ENCODE peak calls at places on chromosomes 2 and 18, in eight cellular contexts. Z is HCT116, B is PC-3, U is SK-N-SH, Q is OCI-LY7, C is GM23338, F is MM.1S, Y is hepatocyte. P is an unnamed sample.

GRCh38 chr18:49628993-49629795 is 67.3 kb downstream of the LIPG start:
- DNase-seq in Z (no peak), B (no peak), U (no peak), Q (no peak), C (peak; percentile 47), F (no peak), Y (no peak), P (no peak)

GRCh38 chr18:10752407-10752806 is 226.6 kb downstream of the NAPG start:
- DNase-seq in Z (no peak), B (no peak), U (no peak), Q (no peak), C (no peak), F (no peak), Y (no peak), P (no peak)

GRCh38 chr2:129803067-129803466 is 176.4 kb upstream of the RAB6C start:
- DNase-seq in Z (no peak), B (no peak), U (no peak), Q (no peak), C (no peak), F (no peak), Y (no peak), P (no peak)

GRCh38 chr2:239385096-239386000 is 15.5 kb downstream of the HDAC4 start:
- DNase-seq in Z (no peak), B (no peak), U (no peak), Q (no peak), C (no peak), F (no peak), Y (no peak), P (no peak)

GRCh38 chr2:230671117-230671516 is 41.5 kb upstream of the CAB39 start:
- DNase-seq in Z (no peak), B (peak; percentile 32), U (no peak), Q (no peak), C (no peak), F (peak; percentile 65), Y (no peak), P (no peak)

GRCh38 chr2:222481941-222482340 is 57.6 kb downstream of the SGPP2 start:
- DNase-seq in Z (no peak), B (no peak), U (no peak), Q (no peak), C (no peak), F (no peak), Y (no peak), P (no peak)

GRCh38 chr2:1864981-1865421 is 120.7 kb upstream of the PXDN start:
- DNase-seq in Z (no peak), B (no peak), U (no peak), Q (no peak), C (peak; percentile 52), F (peak; percentile 12), Y (no peak), P (peak; percentile 41)

GRCh38 chr18:58991127-58991798 is 126.6 kb downstream of the ZNF532 start:
- DNase-seq in Z (no peak), B (peak; percentile 65), U (no peak), Q (no peak), C (no peak), F (peak; percentile 27), Y (no peak), P (no peak)

GRCh38 chr18:9900699-9901098 is 13.1 kb upstream of the VAPA start:
- DNase-seq in Z (no peak), B (no peak), U (no peak), Q (no peak), C (no peak), F (no peak), Y (no peak), P (no peak)

GRCh38 chr2:24886114-24886501 is 33.9 kb downstream of the ADCY3 start:
- DNase-seq in Z (no peak), B (no peak), U (no peak), Q (no peak), C (no peak), F (no peak), Y (no peak), P (no peak)

GRCh38 chr18:79819951-79820351 is 22.2 kb downstream of the KCNG2 start:
- DNase-seq in Z (no peak), B (no peak), U (no peak), Q (peak; percentile 82), C (no peak), F (no peak), Y (no peak), P (no peak)

GRCh38 chr2:120851116-120851773 is 115.6 kb downstream of the GLI2 start:
- DNase-seq in Z (no peak), B (no peak), U (no peak), Q (no peak), C (no peak), F (no peak), Y (no peak), P (no peak)

GRCh38 chr2:16256601-16257000 is 316.3 kb downstream of the MYCN start:
- DNase-seq in Z (no peak), B (no peak), U (no peak), Q (no peak), C (no peak), F (no peak), Y (no peak), P (no peak)

GRCh38 chr2:200658278-200658864 is 72.6 kb downstream of the AOX1 start:
- DNase-seq in Z (peak; percentile 15), B (peak; percentile 18), U (no peak), Q (no peak), C (peak; percentile 33), F (no peak), Y (no peak), P (peak; percentile 15)

GRCh38 chr2:197506658-197507057 is 6.5 kb downstream of the HSPE1 start:
- DNase-seq in Z (no peak), B (no peak), U (no peak), Q (no peak), C (no peak), F (no peak), Y (no peak), P (no peak)

GRCh38 chr2:68889021-68889420 is 17.8 kb upstream of the BMP10 start:
- DNase-seq in Z (no peak), B (no peak), U (no peak), Q (no peak), C (no peak), F (no peak), Y (no peak), P (no peak)

GRCh38 chr2:9664365-9664764 is 33.6 kb upstream of the YWHAQ start:
- DNase-seq in Z (no peak), B (no peak), U (no peak), Q (no peak), C (no peak), F (no peak), Y (no peak), P (no peak)

GRCh38 chr2:96864343-96865091 is 5.4 kb downstream of the SEMA4C start:
- DNase-seq in Z (no peak), B (no peak), U (no peak), Q (no peak), C (no peak), F (no peak), Y (no peak), P (no peak)

GRCh38 chr2:166229678-166230023 is 101.8 kb upstream of the SCN1A start:
- DNase-seq in Z (no peak), B (no peak), U (no peak), Q (no peak), C (no peak), F (no peak), Y (peak; percentile 11), P (no peak)

GRCh38 chr2:134137182-134137595 is 116.7 kb upstream of the MGAT5 start:
- DNase-seq in Z (no peak), B (peak; percentile 11), U (no peak), Q (no peak), C (no peak), F (peak; percentile 42), Y (no peak), P (no peak)

GRCh38 chr18:63098014-63098981 is 221.3 kb downstream of the BCL2 start:
- DNase-seq in Z (no peak), B (no peak), U (no peak), Q (peak; percentile 5), C (no peak), F (peak; percentile 83), Y (no peak), P (no peak)
- TF ChIP-seq EZH2phosphoT487 in Z (no peak), B (no peak), U (no peak), Q (no peak), C (no peak), F (no peak), Y (no peak), P (no peak)

GRCh38 chr2:186589733-186590537 is at the start of gene ITGAV:
- DNase-seq in Z (peak; percentile 71), B (peak; percentile 90), U (peak; percentile 93), Q (peak; percentile 72), C (peak; percentile 96), F (peak; percentile 92), Y (peak; percentile 97), P (peak; percentile 94)
- H2AFZ ChIP-seq in Z (peak within 1 kb of the TSS; percentile 99), B (peak within 1 kb of the TSS; percentile 90), U (peak within 1 kb of the TSS; percentile 98), Q (peak within 1 kb of the TSS; percentile 96), C (peak within 1 kb of the TSS; percentile 94), F (peak within 1 kb of the TSS; percentile 99), Y (peak within 1 kb of the TSS; percentile 67), P (peak within 1 kb of the TSS; percentile 90)

DNA sequence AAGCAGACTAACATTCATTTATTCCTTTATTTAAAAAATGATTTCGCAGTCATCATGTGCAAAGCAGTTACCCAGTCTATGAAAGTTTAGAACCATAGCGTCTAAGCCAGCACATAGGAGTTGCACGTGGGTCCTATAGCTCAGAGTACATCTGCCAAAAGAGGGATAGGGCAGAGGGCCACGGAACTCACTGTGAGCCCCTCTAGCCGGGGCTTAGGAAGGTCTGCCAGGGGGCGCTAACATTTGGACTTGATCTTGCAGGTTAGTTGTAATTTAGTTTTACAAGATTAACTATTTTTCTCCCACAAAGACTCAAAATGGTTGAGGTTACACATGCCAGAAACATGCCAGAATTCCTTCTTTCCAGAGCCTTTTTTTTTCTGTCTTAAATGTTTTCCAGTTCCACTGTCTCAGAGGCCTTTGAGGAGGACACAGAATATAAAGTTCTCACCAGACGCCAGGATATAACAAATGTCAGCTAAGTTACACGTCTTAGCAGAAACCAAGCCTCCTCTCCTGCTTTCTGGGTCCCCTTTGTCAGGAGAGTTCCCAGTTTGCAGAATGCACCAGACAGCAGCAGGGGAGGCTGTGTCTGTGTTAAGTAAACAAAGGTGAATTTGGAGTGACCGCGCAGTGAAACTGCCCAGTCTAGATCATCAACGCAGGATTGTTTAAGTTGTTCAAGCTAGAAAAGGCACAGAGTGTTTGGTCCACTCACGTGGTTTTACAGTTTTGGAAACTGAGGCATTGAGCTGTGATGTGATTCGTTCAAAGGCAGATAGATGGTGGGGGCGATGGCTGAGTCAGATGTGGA is 292.0 kb downstream of the PRKCE start:
- DNase-seq in Z (no peak), B (no peak), U (no peak), Q (no peak), C (peak; percentile 53), F (no peak), Y (no peak), P (no peak)
- TF ChIP-seq CTCF in Z (no peak), B (peak; percentile 40), U (peak; percentile 40), Q (peak; percentile 41), C (peak; percentile 54), F (no peak), Y (peak; percentile 20), P (peak; percentile 12)

DNA sequence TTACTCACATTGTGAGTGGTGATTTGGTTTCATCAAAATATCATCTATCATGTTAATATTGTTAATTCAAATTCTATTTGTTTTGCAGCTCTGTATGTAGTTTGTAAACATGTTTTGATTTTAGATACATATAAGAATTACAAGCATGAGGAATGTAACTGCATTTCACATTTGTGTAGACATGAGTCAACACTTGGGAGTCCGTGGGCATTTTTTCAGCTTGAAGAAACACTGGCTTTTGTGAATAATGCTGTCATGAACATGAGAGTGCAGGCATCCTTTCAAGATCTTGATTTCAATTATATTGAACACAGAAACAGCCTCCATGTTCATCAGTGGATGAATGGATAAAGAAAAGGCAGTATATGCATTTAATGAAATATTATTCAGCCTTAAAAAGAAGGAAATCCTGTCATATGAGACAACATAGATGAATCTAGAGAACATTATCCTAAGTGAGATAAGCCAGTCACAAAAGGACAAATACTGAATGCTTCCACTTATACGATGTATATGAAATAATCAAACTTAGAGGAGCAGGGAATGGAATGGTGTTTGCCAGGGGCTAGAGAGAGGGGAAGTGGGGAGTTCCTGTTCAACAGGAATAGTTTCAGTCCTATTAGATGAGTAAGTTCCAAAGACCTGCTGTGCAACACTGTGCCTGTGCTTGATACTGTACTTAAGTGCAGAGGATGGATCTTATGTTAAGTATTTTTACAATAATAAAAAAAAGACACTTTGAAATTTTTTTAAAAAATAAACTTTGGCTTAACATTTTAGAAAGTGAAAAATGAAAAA is 194.9 kb downstream of the LRATD1 start:
- DNase-seq in Z (no peak), B (peak; percentile 64), U (no peak), Q (no peak), C (no peak), F (no peak), Y (no peak), P (no peak)
- TF ChIP-seq EZH2phosphoT487 in Z (no peak), B (no peak), U (no peak), Q (no peak), C (no peak), F (no peak), Y (no peak), P (no peak)